ENCODE peak calls at places on chromosomes 16 and 17, in five cellular contexts. One of them, this sample, is unnamed.

GRCh38 chr16:67230809-67231660 is 4.1 kb downstream of the TMEM208 start:
- DNase-seq in occipital lobe: no peak
- DNase-seq in activated T-helper 9 cell treated with anti-CD3 and anti-CD28 coated beads, Interleukin-2, amount 50 U/mL, for 16 hours: no peak
- DNase-seq in hepatic stellate cell: no peak
- DNase-seq in activated T-cell treated with anti-CD3 and anti-CD28 coated beads, Interleukin-2, amount 50 U/mL, for 4 hours: no peak
- DNase-seq in this sample: no peak

GRCh38 chr16:69329369-69330285 is 761 bp downstream of the PDF start:
- DNase-seq in activated T-helper 9 cell treated with anti-CD3 and anti-CD28 coated beads, Interleukin-2, amount 50 U/mL, for 16 hours: peak
- DNase-seq in hepatic stellate cell: peak
- DNase-seq in activated T-cell treated with anti-CD3 and anti-CD28 coated beads, Interleukin-2, amount 50 U/mL, for 4 hours: peak
- DNase-seq in occipital lobe: no peak
- DNase-seq in this sample: peak

GRCh38 chr16:49016461-49016860 is 265.2 kb downstream of the CBLN1 start:
- DNase-seq in hepatic stellate cell: no peak
- DNase-seq in occipital lobe: no peak
- DNase-seq in activated T-helper 9 cell treated with anti-CD3 and anti-CD28 coated beads, Interleukin-2, amount 50 U/mL, for 16 hours: no peak
- DNase-seq in activated T-cell treated with anti-CD3 and anti-CD28 coated beads, Interleukin-2, amount 50 U/mL, for 4 hours: no peak
- DNase-seq in this sample: no peak

GRCh38 chr17:4838306-4838785 is 5.2 kb downstream of the MINK1 start:
- DNase-seq in hepatic stellate cell: no peak
- DNase-seq in activated T-cell treated with anti-CD3 and anti-CD28 coated beads, Interleukin-2, amount 50 U/mL, for 4 hours: no peak
- DNase-seq in activated T-helper 9 cell treated with anti-CD3 and anti-CD28 coated beads, Interleukin-2, amount 50 U/mL, for 16 hours: no peak
- DNase-seq in occipital lobe: no peak
- DNase-seq in this sample: no peak

GRCh38 chr16:2366660-2367309 is 26.3 kb upstream of the ABCA3 start:
- DNase-seq in hepatic stellate cell: no peak
- DNase-seq in activated T-cell treated with anti-CD3 and anti-CD28 coated beads, Interleukin-2, amount 50 U/mL, for 4 hours: no peak
- DNase-seq in activated T-helper 9 cell treated with anti-CD3 and anti-CD28 coated beads, Interleukin-2, amount 50 U/mL, for 16 hours: no peak
- DNase-seq in occipital lobe: no peak
- DNase-seq in this sample: no peak

GRCh38 chr17:73027130-73027741 is 65.3 kb downstream of the SLC39A11 start:
- DNase-seq in activated T-cell treated with anti-CD3 and anti-CD28 coated beads, Interleukin-2, amount 50 U/mL, for 4 hours: no peak
- DNase-seq in activated T-helper 9 cell treated with anti-CD3 and anti-CD28 coated beads, Interleukin-2, amount 50 U/mL, for 16 hours: no peak
- DNase-seq in occipital lobe: no peak
- DNase-seq in hepatic stellate cell: no peak
- DNase-seq in this sample: no peak

GRCh38 chr16:86898386-86898785 is 320.0 kb downstream of the FOXL1 start:
- DNase-seq in activated T-helper 9 cell treated with anti-CD3 and anti-CD28 coated beads, Interleukin-2, amount 50 U/mL, for 16 hours: no peak
- DNase-seq in activated T-cell treated with anti-CD3 and anti-CD28 coated beads, Interleukin-2, amount 50 U/mL, for 4 hours: no peak
- DNase-seq in hepatic stellate cell: no peak
- DNase-seq in occipital lobe: no peak
- DNase-seq in this sample: no peak

GRCh38 chr17:64387545-64388171 is 3.0 kb downstream of the PECAM1 start:
- DNase-seq in occipital lobe: no peak
- DNase-seq in hepatic stellate cell: no peak
- DNase-seq in activated T-cell treated with anti-CD3 and anti-CD28 coated beads, Interleukin-2, amount 50 U/mL, for 4 hours: no peak
- DNase-seq in activated T-helper 9 cell treated with anti-CD3 and anti-CD28 coated beads, Interleukin-2, amount 50 U/mL, for 16 hours: no peak
- DNase-seq in this sample: peak

GRCh38 chr16:53370827-53371226 is 63.4 kb upstream of the RBL2 start:
- DNase-seq in activated T-helper 9 cell treated with anti-CD3 and anti-CD28 coated beads, Interleukin-2, amount 50 U/mL, for 16 hours: no peak
- DNase-seq in hepatic stellate cell: no peak
- DNase-seq in activated T-cell treated with anti-CD3 and anti-CD28 coated beads, Interleukin-2, amount 50 U/mL, for 4 hours: no peak
- DNase-seq in occipital lobe: no peak
- DNase-seq in this sample: no peak

GRCh38 chr17:36833279-36833678 is 104.0 kb upstream of the LHX1 start:
- DNase-seq in activated T-helper 9 cell treated with anti-CD3 and anti-CD28 coated beads, Interleukin-2, amount 50 U/mL, for 16 hours: no peak
- DNase-seq in occipital lobe: no peak
- DNase-seq in hepatic stellate cell: no peak
- DNase-seq in activated T-cell treated with anti-CD3 and anti-CD28 coated beads, Interleukin-2, amount 50 U/mL, for 4 hours: no peak
- DNase-seq in this sample: no peak

GRCh38 chr17:6110592-6110991 is 40.4 kb downstream of the WSCD1 start:
- DNase-seq in occipital lobe: no peak
- DNase-seq in hepatic stellate cell: no peak
- DNase-seq in activated T-cell treated with anti-CD3 and anti-CD28 coated beads, Interleukin-2, amount 50 U/mL, for 4 hours: no peak
- DNase-seq in activated T-helper 9 cell treated with anti-CD3 and anti-CD28 coated beads, Interleukin-2, amount 50 U/mL, for 16 hours: no peak
- DNase-seq in this sample: peak

GRCh38 chr16:85046472-85046916 is 18.9 kb downstream of the KIAA0513 start:
- DNase-seq in activated T-cell treated with anti-CD3 and anti-CD28 coated beads, Interleukin-2, amount 50 U/mL, for 4 hours: no peak
- DNase-seq in activated T-helper 9 cell treated with anti-CD3 and anti-CD28 coated beads, Interleukin-2, amount 50 U/mL, for 16 hours: no peak
- DNase-seq in occipital lobe: no peak
- DNase-seq in hepatic stellate cell: no peak
- DNase-seq in this sample: no peak

GRCh38 chr16:54050281-54051210 is 236.0 kb downstream of the IRX3 start:
- DNase-seq in hepatic stellate cell: no peak
- DNase-seq in activated T-cell treated with anti-CD3 and anti-CD28 coated beads, Interleukin-2, amount 50 U/mL, for 4 hours: no peak
- DNase-seq in occipital lobe: no peak
- DNase-seq in activated T-helper 9 cell treated with anti-CD3 and anti-CD28 coated beads, Interleukin-2, amount 50 U/mL, for 16 hours: no peak
- DNase-seq in this sample: no peak

GRCh38 chr16:86222965-86223551 is 287.3 kb upstream of the FOXF1 start:
- DNase-seq in activated T-helper 9 cell treated with anti-CD3 and anti-CD28 coated beads, Interleukin-2, amount 50 U/mL, for 16 hours: no peak
- DNase-seq in hepatic stellate cell: peak
- DNase-seq in activated T-cell treated with anti-CD3 and anti-CD28 coated beads, Interleukin-2, amount 50 U/mL, for 4 hours: no peak
- DNase-seq in occipital lobe: no peak
- DNase-seq in this sample: peak

GRCh38 chr16:56950881-56951771 is 10.6 kb upstream of the CETP start:
- DNase-seq in activated T-cell treated with anti-CD3 and anti-CD28 coated beads, Interleukin-2, amount 50 U/mL, for 4 hours: peak
- DNase-seq in hepatic stellate cell: peak
- DNase-seq in occipital lobe: no peak
- DNase-seq in activated T-helper 9 cell treated with anti-CD3 and anti-CD28 coated beads, Interleukin-2, amount 50 U/mL, for 16 hours: peak
- DNase-seq in this sample: peak

GRCh38 chr17:28957992-28958355 is 6.7 kb upstream of the PHF12 start:
- DNase-seq in activated T-cell treated with anti-CD3 and anti-CD28 coated beads, Interleukin-2, amount 50 U/mL, for 4 hours: no peak
- DNase-seq in occipital lobe: no peak
- DNase-seq in activated T-helper 9 cell treated with anti-CD3 and anti-CD28 coated beads, Interleukin-2, amount 50 U/mL, for 16 hours: no peak
- DNase-seq in hepatic stellate cell: no peak
- DNase-seq in this sample: no peak

GRCh38 chr17:73643846-73644144 is 450 bp downstream of the SDK2 start:
- DNase-seq in activated T-cell treated with anti-CD3 and anti-CD28 coated beads, Interleukin-2, amount 50 U/mL, for 4 hours: no peak
- DNase-seq in occipital lobe: no peak
- DNase-seq in activated T-helper 9 cell treated with anti-CD3 and anti-CD28 coated beads, Interleukin-2, amount 50 U/mL, for 16 hours: no peak
- DNase-seq in hepatic stellate cell: no peak
- DNase-seq in this sample: no peak

GRCh38 chr16:52235186-52235585 is 311.8 kb downstream of the TOX3 start:
- DNase-seq in activated T-cell treated with anti-CD3 and anti-CD28 coated beads, Interleukin-2, amount 50 U/mL, for 4 hours: no peak
- DNase-seq in occipital lobe: no peak
- DNase-seq in hepatic stellate cell: no peak
- DNase-seq in activated T-helper 9 cell treated with anti-CD3 and anti-CD28 coated beads, Interleukin-2, amount 50 U/mL, for 16 hours: no peak
- DNase-seq in this sample: no peak

GRCh38 chr16:58020628-58021521 is 4.7 kb upstream of the MMP15 start:
- DNase-seq in occipital lobe: peak
- DNase-seq in hepatic stellate cell: peak
- DNase-seq in activated T-helper 9 cell treated with anti-CD3 and anti-CD28 coated beads, Interleukin-2, amount 50 U/mL, for 16 hours: no peak
- DNase-seq in activated T-cell treated with anti-CD3 and anti-CD28 coated beads, Interleukin-2, amount 50 U/mL, for 4 hours: peak
- DNase-seq in this sample: peak

GRCh38 chr17:58329808-58330543 is 1.4 kb upstream of the TSPOAP1 start:
- DNase-seq in occipital lobe: no peak
- DNase-seq in activated T-cell treated with anti-CD3 and anti-CD28 coated beads, Interleukin-2, amount 50 U/mL, for 4 hours: peak
- DNase-seq in activated T-helper 9 cell treated with anti-CD3 and anti-CD28 coated beads, Interleukin-2, amount 50 U/mL, for 16 hours: no peak
- DNase-seq in hepatic stellate cell: no peak
- DNase-seq in this sample: no peak

GRCh38 chr17:45743626-45744326 is 40.3 kb upstream of the CRHR1 start:
- DNase-seq in hepatic stellate cell: no peak
- DNase-seq in activated T-cell treated with anti-CD3 and anti-CD28 coated beads, Interleukin-2, amount 50 U/mL, for 4 hours: no peak
- DNase-seq in occipital lobe: no peak
- DNase-seq in activated T-helper 9 cell treated with anti-CD3 and anti-CD28 coated beads, Interleukin-2, amount 50 U/mL, for 16 hours: no peak
- DNase-seq in this sample: no peak

GRCh38 chr17:78868391-78868790 is 27.8 kb upstream of the USP36 start:
- DNase-seq in hepatic stellate cell: peak
- DNase-seq in activated T-helper 9 cell treated with anti-CD3 and anti-CD28 coated beads, Interleukin-2, amount 50 U/mL, for 16 hours: no peak
- DNase-seq in occipital lobe: no peak
- DNase-seq in activated T-cell treated with anti-CD3 and anti-CD28 coated beads, Interleukin-2, amount 50 U/mL, for 4 hours: no peak
- DNase-seq in this sample: peak

GRCh38 chr16:87330257-87330624 is 13.0 kb upstream of the C16orf95 start:
- DNase-seq in activated T-helper 9 cell treated with anti-CD3 and anti-CD28 coated beads, Interleukin-2, amount 50 U/mL, for 16 hours: no peak
- DNase-seq in occipital lobe: no peak
- DNase-seq in hepatic stellate cell: no peak
- DNase-seq in activated T-cell treated with anti-CD3 and anti-CD28 coated beads, Interleukin-2, amount 50 U/mL, for 4 hours: no peak
- DNase-seq in this sample: no peak

GRCh38 chr17:65515959-65516948 is 45.2 kb downstream of the AXIN2 start:
- DNase-seq in activated T-helper 9 cell treated with anti-CD3 and anti-CD28 coated beads, Interleukin-2, amount 50 U/mL, for 16 hours: no peak
- DNase-seq in activated T-cell treated with anti-CD3 and anti-CD28 coated beads, Interleukin-2, amount 50 U/mL, for 4 hours: no peak
- DNase-seq in occipital lobe: no peak
- DNase-seq in hepatic stellate cell: no peak
- DNase-seq in this sample: no peak

GRCh38 chr16:84605339-84605848 is 12.5 kb downstream of the COTL1 start:
- DNase-seq in activated T-helper 9 cell treated with anti-CD3 and anti-CD28 coated beads, Interleukin-2, amount 50 U/mL, for 16 hours: no peak
- DNase-seq in occipital lobe: no peak
- DNase-seq in hepatic stellate cell: no peak
- DNase-seq in activated T-cell treated with anti-CD3 and anti-CD28 coated beads, Interleukin-2, amount 50 U/mL, for 4 hours: no peak
- DNase-seq in this sample: no peak

GRCh38 chr17:5263441-5263840 is 18.6 kb upstream of the RABEP1 start:
- DNase-seq in activated T-helper 9 cell treated with anti-CD3 and anti-CD28 coated beads, Interleukin-2, amount 50 U/mL, for 16 hours: no peak
- DNase-seq in hepatic stellate cell: no peak
- DNase-seq in activated T-cell treated with anti-CD3 and anti-CD28 coated beads, Interleukin-2, amount 50 U/mL, for 4 hours: no peak
- DNase-seq in occipital lobe: no peak
- DNase-seq in this sample: no peak

GRCh38 chr17:60356947-60357346 is 35.0 kb downstream of the USP32 start:
- DNase-seq in hepatic stellate cell: no peak
- DNase-seq in activated T-cell treated with anti-CD3 and anti-CD28 coated beads, Interleukin-2, amount 50 U/mL, for 4 hours: no peak
- DNase-seq in occipital lobe: no peak
- DNase-seq in activated T-helper 9 cell treated with anti-CD3 and anti-CD28 coated beads, Interleukin-2, amount 50 U/mL, for 16 hours: no peak
- DNase-seq in this sample: no peak

GRCh38 chr17:36867716-36868115 is 69.6 kb upstream of the LHX1 start:
- DNase-seq in hepatic stellate cell: no peak
- DNase-seq in activated T-cell treated with anti-CD3 and anti-CD28 coated beads, Interleukin-2, amount 50 U/mL, for 4 hours: no peak
- DNase-seq in activated T-helper 9 cell treated with anti-CD3 and anti-CD28 coated beads, Interleukin-2, amount 50 U/mL, for 16 hours: no peak
- DNase-seq in occipital lobe: no peak
- DNase-seq in this sample: no peak

GRCh38 chr17:64679710-64680216 is 17.7 kb upstream of the SMURF2 start:
- DNase-seq in occipital lobe: no peak
- DNase-seq in activated T-cell treated with anti-CD3 and anti-CD28 coated beads, Interleukin-2, amount 50 U/mL, for 4 hours: no peak
- DNase-seq in hepatic stellate cell: peak
- DNase-seq in activated T-helper 9 cell treated with anti-CD3 and anti-CD28 coated beads, Interleukin-2, amount 50 U/mL, for 16 hours: no peak
- DNase-seq in this sample: no peak

GRCh38 chr16:47037746-47038458 is 64.4 kb upstream of the DNAJA2 start:
- DNase-seq in activated T-cell treated with anti-CD3 and anti-CD28 coated beads, Interleukin-2, amount 50 U/mL, for 4 hours: peak
- DNase-seq in hepatic stellate cell: peak
- DNase-seq in activated T-helper 9 cell treated with anti-CD3 and anti-CD28 coated beads, Interleukin-2, amount 50 U/mL, for 16 hours: peak
- DNase-seq in occipital lobe: peak
- DNase-seq in this sample: peak

GRCh38 chr16:9206156-9206555 is 114.7 kb downstream of the HAPSTR1 start:
- DNase-seq in activated T-helper 9 cell treated with anti-CD3 and anti-CD28 coated beads, Interleukin-2, amount 50 U/mL, for 16 hours: no peak
- DNase-seq in occipital lobe: no peak
- DNase-seq in activated T-cell treated with anti-CD3 and anti-CD28 coated beads, Interleukin-2, amount 50 U/mL, for 4 hours: no peak
- DNase-seq in hepatic stellate cell: no peak
- DNase-seq in this sample: no peak

GRCh38 chr17:82230627-82231311 is 1.9 kb downstream of the SLC16A3 start:
- DNase-seq in activated T-cell treated with anti-CD3 and anti-CD28 coated beads, Interleukin-2, amount 50 U/mL, for 4 hours: no peak
- DNase-seq in activated T-helper 9 cell treated with anti-CD3 and anti-CD28 coated beads, Interleukin-2, amount 50 U/mL, for 16 hours: peak
- DNase-seq in occipital lobe: no peak
- DNase-seq in hepatic stellate cell: peak
- DNase-seq in this sample: peak

GRCh38 chr16:66588981-66589713 is 9.9 kb downstream of the CMTM2 start:
- DNase-seq in occipital lobe: no peak
- DNase-seq in activated T-cell treated with anti-CD3 and anti-CD28 coated beads, Interleukin-2, amount 50 U/mL, for 4 hours: peak
- DNase-seq in activated T-helper 9 cell treated with anti-CD3 and anti-CD28 coated beads, Interleukin-2, amount 50 U/mL, for 16 hours: peak
- DNase-seq in hepatic stellate cell: peak
- DNase-seq in this sample: peak

GRCh38 chr17:68468785-68469184 is 11.5 kb upstream of the WIPI1 start:
- DNase-seq in occipital lobe: no peak
- DNase-seq in activated T-helper 9 cell treated with anti-CD3 and anti-CD28 coated beads, Interleukin-2, amount 50 U/mL, for 16 hours: no peak
- DNase-seq in hepatic stellate cell: peak
- DNase-seq in activated T-cell treated with anti-CD3 and anti-CD28 coated beads, Interleukin-2, amount 50 U/mL, for 4 hours: no peak
- DNase-seq in this sample: no peak